ENCODE peak calls at places on chromosomes 6 and 20, in nine cellular contexts. V is brain microvascular endothelial cell, S is hepatocyte, P is suprapubic skin, C is kidney epithelial cell, U is lower lobe of right lung, A is RWPE1, L is fibroblast of lung, J is GM23338. R is an unnamed sample.

GRCh38 chr6:165986647-165987482 is 180.8 kb downstream of the TBXT start:
- DNase-seq in V (no peak), S (no peak), P (no peak), C (no peak), U (no peak), A (peak; percentile 7), L (peak; percentile 49), J (peak; percentile 68), R (peak; percentile 54)

GRCh38 chr20:59955131-59955796 is 3.0 kb upstream of the CDH26 start:
- DNase-seq in V (no peak), S (peak; percentile 45), P (no peak), C (no peak), U (no peak), A (peak; percentile 39), L (no peak), J (peak; percentile 52), R (no peak)

GRCh38 chr6:120274547-120274946 is 925.0 kb upstream of the MAN1A1 start:
- DNase-seq in V (no peak), S (no peak), P (no peak), C (no peak), U (no peak), A (no peak), L (no peak), J (no peak), R (no peak)

GRCh38 chr6:29733057-29733456 is 9.8 kb downstream of the HLA-F start:
- DNase-seq in V (no peak), S (no peak), P (no peak), C (no peak), U (no peak), A (no peak), L (no peak), J (no peak), R (no peak)

GRCh38 chr6:31143148-31143547 is 4.3 kb upstream of the PSORS1C2 start:
- DNase-seq in V (peak; percentile 42), S (peak; percentile 60), P (no peak), C (no peak), U (no peak), A (no peak), L (peak; percentile 90), J (no peak), R (peak; percentile 90)

GRCh38 chr20:57178582-57179112 is 87.8 kb downstream of the BMP7 start:
- DNase-seq in V (no peak), S (no peak), P (no peak), C (no peak), U (no peak), A (no peak), L (no peak), J (no peak), R (no peak)

GRCh38 chr6:91126876-91127275 is 540.0 kb upstream of the MAP3K7 start:
- DNase-seq in V (no peak), S (no peak), P (no peak), C (no peak), U (no peak), A (no peak), L (no peak), J (no peak), R (no peak)

GRCh38 chr6:42996513-42996912 is 12.1 kb downstream of the PPP2R5D start:
- DNase-seq in V (no peak), S (no peak), P (no peak), C (no peak), U (no peak), A (no peak), L (no peak), J (no peak), R (no peak)

GRCh38 chr20:19735446-19735845 is 22.6 kb upstream of the RIN2 start:
- DNase-seq in V (peak; percentile 88), S (peak; percentile 69), P (peak; percentile 90), C (peak; percentile 75), U (no peak), A (peak; percentile 94), L (peak; percentile 85), J (no peak), R (peak; percentile 92)

GRCh38 chr6:26290941-26291340 is 74.1 kb upstream of the BTN3A2 start:
- DNase-seq in V (no peak), S (no peak), P (no peak), C (no peak), U (no peak), A (no peak), L (no peak), J (no peak), R (no peak)

GRCh38 chr6:142749556-142749955 is 195.4 kb downstream of the HIVEP2 start:
- DNase-seq in V (no peak), S (no peak), P (no peak), C (no peak), U (no peak), A (no peak), L (no peak), J (no peak), R (no peak)

GRCh38 chr6:154386848-154387717 is 30.5 kb upstream of the IPCEF1 start:
- DNase-seq in V (peak; percentile 82), S (peak; percentile 30), P (no peak), C (peak; percentile 76), U (no peak), A (peak; percentile 65), L (peak; percentile 95), J (no peak), R (peak; percentile 86)
- TF ChIP-seq CTCF in V (no peak), S (no peak), P (no peak), C (no peak), U (no peak), A (no peak), L (no peak), J (no peak), R (no peak)

GRCh38 chr6:7725849-7726415 is at the start of gene BMP6:
- DNase-seq in V (peak; percentile 71), S (peak; percentile 93), P (peak; percentile 86), C (peak; percentile 47), U (peak; percentile 93), A (peak; percentile 99), L (peak; percentile 85), J (peak; percentile 99), R (peak; percentile 91)

GRCh38 chr6:7727951-7728854 is 2.3 kb downstream of the BMP6 start:
- DNase-seq in V (no peak), S (peak; percentile 18), P (peak; percentile 66), C (no peak), U (peak; percentile 54), A (no peak), L (peak; percentile 30), J (peak; percentile 76), R (peak; percentile 56)

GRCh38 chr6:7728855-7729590 is 3.1 kb downstream of the BMP6 start:
- DNase-seq in V (no peak), S (no peak), P (no peak), C (no peak), U (no peak), A (no peak), L (no peak), J (peak; percentile 59), R (peak; percentile 57)

GRCh38 chr6:7726416-7727149 is 684 bp downstream of the BMP6 start:
- DNase-seq in V (no peak), S (peak; percentile 14), P (no peak), C (no peak), U (no peak), A (no peak), L (no peak), J (peak; percentile 65), R (no peak)

DNA sequence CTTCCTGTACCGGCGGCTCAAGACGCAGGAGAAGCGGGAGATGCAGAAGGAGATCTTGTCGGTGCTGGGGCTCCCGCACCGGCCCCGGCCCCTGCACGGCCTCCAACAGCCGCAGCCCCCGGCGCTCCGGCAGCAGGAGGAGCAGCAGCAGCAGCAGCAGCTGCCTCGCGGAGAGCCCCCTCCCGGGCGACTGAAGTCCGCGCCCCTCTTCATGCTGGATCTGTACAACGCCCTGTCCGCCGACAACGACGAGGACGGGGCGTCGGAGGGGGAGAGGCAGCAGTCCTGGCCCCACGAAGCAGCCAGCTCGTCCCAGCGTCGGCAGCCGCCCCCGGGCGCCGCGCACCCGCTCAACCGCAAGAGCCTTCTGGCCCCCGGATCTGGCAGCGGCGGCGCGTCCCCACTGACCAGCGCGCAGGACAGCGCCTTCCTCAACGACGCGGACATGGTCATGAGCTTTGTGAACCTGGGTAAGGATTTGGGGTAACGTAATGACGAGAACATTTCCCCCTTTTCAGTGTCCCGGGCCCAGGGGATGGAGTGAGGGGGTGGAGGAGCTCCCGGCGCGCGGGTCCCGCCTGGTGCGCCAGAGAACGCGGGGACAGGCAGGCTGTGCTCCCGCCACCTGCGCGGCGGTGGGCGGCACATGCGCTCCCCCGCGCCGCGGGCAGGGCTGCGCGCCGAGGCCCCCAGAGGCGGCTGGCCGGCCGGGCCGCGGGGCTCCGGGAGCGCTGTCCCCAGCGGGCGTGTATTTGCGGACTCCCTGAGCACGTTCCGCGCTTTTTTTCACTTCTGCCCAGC is 1.5 kb downstream of the BMP6 start:
- DNase-seq in V (no peak), S (peak; percentile 33), P (no peak), C (no peak), U (no peak), A (no peak), L (peak; percentile 24), J (peak; percentile 55), R (peak; percentile 36)
- TF ChIP-seq CTCF in V (no peak), S (no peak), P (no peak), C (no peak), U (no peak), A (no peak), L (no peak), J (peak; percentile 5), R (no peak)

DNA sequence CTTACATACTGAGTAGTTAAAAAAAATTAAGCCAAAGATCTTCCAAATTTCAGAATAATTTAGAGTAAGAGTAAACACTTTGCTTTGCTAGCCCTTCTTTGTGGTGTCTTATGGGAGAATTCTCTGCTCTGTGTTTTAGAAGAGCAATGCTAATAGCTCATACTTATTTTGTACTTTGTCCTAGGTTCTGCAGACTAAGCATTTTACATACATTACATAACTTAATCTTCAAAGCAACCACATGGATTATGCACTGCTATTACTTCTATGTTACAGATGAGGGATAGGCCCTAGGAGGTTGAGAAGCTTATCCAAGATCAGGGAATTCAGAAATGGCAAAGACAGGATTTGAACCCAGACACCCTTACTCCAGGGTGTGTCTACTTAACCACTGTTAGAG is 9.8 kb upstream of the CCDC170 start:
- DNase-seq in V (no peak), S (no peak), P (no peak), C (no peak), U (no peak), A (no peak), L (no peak), J (no peak), R (no peak)
- TF ChIP-seq CTCF in V (no peak), S (no peak), P (no peak), C (no peak), U (no peak), A (no peak), L (no peak), J (no peak), R (no peak)

GRCh38 chr20:62116558-62117361 is 5.5 kb upstream of the LSM14B start:
- DNase-seq in V (no peak), S (no peak), P (no peak), C (no peak), U (no peak), A (no peak), L (no peak), J (no peak), R (no peak)

GRCh38 chr20:62117658-62118057 is 4.6 kb upstream of the LSM14B start:
- DNase-seq in V (no peak), S (no peak), P (no peak), C (no peak), U (no peak), A (no peak), L (no peak), J (no peak), R (no peak)

GRCh38 chr20:62119101-62119500 is 3.2 kb upstream of the LSM14B start:
- DNase-seq in V (no peak), S (no peak), P (no peak), C (no peak), U (no peak), A (no peak), L (no peak), J (no peak), R (no peak)

GRCh38 chr20:62118113-62119043 is 3.9 kb upstream of the LSM14B start:
- DNase-seq in V (no peak), S (no peak), P (no peak), C (no peak), U (no peak), A (no peak), L (no peak), J (no peak), R (no peak)

GRCh38 chr20:62117362-62117646 is 5.0 kb upstream of the LSM14B start:
- DNase-seq in V (no peak), S (no peak), P (no peak), C (no peak), U (no peak), A (no peak), L (no peak), J (no peak), R (no peak)
- TF ChIP-seq CTCF in V (no peak), S (no peak), P (no peak), C (no peak), U (no peak), A (no peak), L (no peak), J (no peak), R (no peak)